ENCODE peak calls at places on chromosomes 7 and 10, in four cellular contexts. Y is naive thymus-derived CD4-positive, alpha-beta T cell; C is CD8-positive, alpha-beta T cell; L is CD4-positive, CD25-positive, alpha-beta regulatory T cell. I is an unnamed sample. For H3K4me1, the result is how much of the 10 kb centered on the place peaks cover.

GRCh38 chr7:100430450-100431285 is 1.0 kb downstream of the MEPCE start:
- DNase-seq in L (peak), Y (no peak), C (no peak), I (peak)

GRCh38 chr7:150362989-150363769 is 5.4 kb upstream of the REPIN1 start:
- DNase-seq in Y (no peak), C (no peak), L (no peak), I (no peak)

GRCh38 chr7:116499168-116500070 is at the start of gene CAV2:
- DNase-seq in Y (no peak), C (no peak), L (no peak), I (no peak)

GRCh38 chr10:61836888-61837747 is 64.4 kb upstream of the ARID5B start:
- DNase-seq in C (no peak), L (no peak), Y (no peak), I (no peak)

GRCh38 chr7:44433255-44434022 is 57.0 kb downstream of the NUDCD3 start:
- DNase-seq in Y (no peak), L (no peak), C (no peak), I (no peak)

GRCh38 chr10:61869276-61869675 is 32.2 kb upstream of the ARID5B start:
- DNase-seq in L (no peak), Y (no peak), C (no peak), I (no peak)

GRCh38 chr10:104146871-104147270 is 24.9 kb downstream of the SFR1 start:
- DNase-seq in C (no peak), Y (no peak), L (no peak), I (no peak)

GRCh38 chr7:18975276-18975675 is 142.2 kb downstream of the TWIST1 start:
- DNase-seq in C (no peak), L (no peak), Y (no peak), I (no peak)

GRCh38 chr10:69630651-69631400 is 779 bp downstream of the FAM241B start:
- DNase-seq in L (no peak), C (no peak), Y (no peak), I (no peak)

GRCh38 chr10:65950075-65950474 is 975.8 kb upstream of the LRRTM3 start:
- DNase-seq in Y (no peak), L (no peak), C (no peak), I (no peak)

GRCh38 chr10:126940670-126941069 is 35.4 kb downstream of the DOCK1 start:
- DNase-seq in C (no peak), L (no peak), Y (no peak), I (no peak)

GRCh38 chr10:43877001-43877400 is 228.3 kb upstream of the ZNF32 start:
- DNase-seq in Y (no peak), L (no peak), C (no peak), I (no peak)

GRCh38 chr10:34761443-34761842 is 53.7 kb downstream of the PARD3 start:
- DNase-seq in L (no peak), C (no peak), Y (no peak), I (no peak)

GRCh38 chr10:87531908-87532622 is 27.4 kb downstream of the MINPP1 start:
- DNase-seq in Y (no peak), C (no peak), L (no peak), I (no peak)

GRCh38 chr7:55532150-55532917 is 40.0 kb downstream of the VOPP1 start:
- DNase-seq in L (no peak), Y (no peak), C (no peak), I (no peak)

GRCh38 chr7:22445140-22445722 is 54.8 kb downstream of the STEAP1B start:
- DNase-seq in Y (no peak), L (no peak), C (no peak), I (peak)

GRCh38 chr7:94064541-94065191 is 60.5 kb upstream of the BET1 start:
- DNase-seq in C (no peak), L (no peak), Y (no peak), I (no peak)

GRCh38 chr10:114103286-114103685 is 59.6 kb downstream of the ADRB1 start:
- DNase-seq in Y (no peak), L (peak), C (no peak), I (peak)

DNA sequence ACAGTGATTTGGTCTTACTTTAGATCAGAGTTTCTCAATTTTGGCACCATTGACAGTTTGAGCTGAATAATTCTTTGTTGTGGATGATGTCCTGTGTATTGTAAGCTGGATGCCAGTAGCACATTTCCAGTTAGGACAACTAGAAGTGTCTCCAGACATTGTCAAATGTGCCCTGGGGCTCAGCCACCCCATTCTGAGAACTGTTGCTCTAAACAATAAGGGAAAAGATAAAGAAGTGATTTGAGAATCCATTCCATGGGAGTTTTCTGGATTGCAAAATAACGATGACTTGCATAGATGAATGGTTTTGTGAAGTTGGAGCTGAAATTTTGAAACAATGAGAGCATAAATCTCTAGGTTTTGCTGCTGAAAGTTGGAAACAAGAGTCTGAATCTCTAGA is 44.6 kb downstream of the NUP205 start:
- DNase-seq in C (no peak), Y (no peak), L (no peak), I (no peak)
- H3K27ac ChIP-seq in C (no peak), Y (no peak), L (no peak), I (no peak)

GRCh38 chr10:71262027-71262426 is 49.7 kb downstream of the UNC5B start:
- DNase-seq in L (no peak), Y (no peak), C (no peak), I (no peak)
- H3K4me1 ChIP-seq in L (under half), Y (under half), C (under half), I (under half)

GRCh38 chr7:1514993-1515392 is 10.8 kb upstream of the INTS1 start:
- DNase-seq in C (no peak), L (no peak), Y (no peak), I (no peak)

GRCh38 chr7:1511829-1512422 is 7.7 kb upstream of the INTS1 start:
- DNase-seq in L (no peak), C (no peak), Y (no peak), I (no peak)

GRCh38 chr7:1513657-1514095 is 9.5 kb upstream of the INTS1 start:
- DNase-seq in Y (no peak), C (no peak), L (no peak), I (no peak)

GRCh38 chr7:1514407-1514806 is 10.2 kb upstream of the INTS1 start:
- DNase-seq in C (no peak), L (no peak), Y (no peak), I (no peak)

DNA sequence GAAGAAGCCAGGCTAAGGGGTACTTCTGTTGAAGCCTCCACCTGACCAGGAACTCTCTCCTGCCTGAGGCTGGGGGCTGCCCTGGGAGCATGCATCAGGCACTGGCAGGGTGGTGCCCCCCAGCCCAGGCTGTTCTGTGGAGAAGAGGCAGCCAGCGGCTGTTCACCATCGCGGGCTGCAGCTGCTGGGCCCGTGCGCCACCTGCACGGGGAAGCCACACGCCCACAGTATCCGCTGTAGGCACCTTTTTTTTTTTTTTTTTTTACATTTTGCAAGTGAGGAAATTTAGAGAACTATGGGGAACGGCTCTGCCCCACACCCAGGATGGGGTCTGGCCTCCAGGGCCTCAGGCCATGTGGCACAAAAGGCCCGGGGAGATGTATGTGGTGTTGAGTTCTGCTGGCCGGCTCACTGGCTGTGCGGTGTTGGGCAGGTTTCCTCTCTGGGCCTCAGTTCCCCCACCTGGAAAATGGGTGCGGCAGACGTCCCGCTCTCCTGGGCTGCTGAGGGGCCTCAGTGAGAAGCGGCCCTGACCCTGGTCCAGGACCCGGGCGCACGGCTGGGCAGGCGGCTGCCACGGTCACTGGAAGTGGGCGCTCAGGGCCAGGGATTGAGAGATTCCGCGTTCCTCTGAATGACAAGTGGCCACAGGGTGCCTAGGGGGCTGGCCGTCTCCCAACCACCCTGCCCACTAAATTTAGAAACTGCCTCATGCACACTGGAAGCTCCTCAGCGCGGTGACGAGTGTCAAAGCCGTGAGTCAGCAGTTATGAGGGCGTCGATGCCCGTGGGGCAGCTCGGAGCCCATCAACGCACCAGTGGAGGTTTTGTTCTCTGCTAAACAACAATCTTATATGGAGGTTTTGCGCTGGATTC is 8.8 kb upstream of the INTS1 start:
- DNase-seq in Y (peak), C (no peak), L (peak), I (no peak)
- H3K4me3 ChIP-seq in Y (no peak), C (no peak), L (no peak), I (no peak)

GRCh38 chr7:975702-976473 is 539 bp upstream of the COX19 start:
- DNase-seq in Y (no peak), L (no peak), C (no peak), I (no peak)
- H3K27ac ChIP-seq in Y (peak), L (peak), C (no peak), I (no peak)

I was measured in CD8-positive, alpha-beta memory T cell.